ENCODE peak calls at places on chromosome 14, in eight cellular contexts. C is hypothalamus, V is heart left ventricle, E is WERI-Rb-1, N is brain microvascular endothelial cell, T is NCI-H2171, R is amygdala, M is foreskin fibroblast. L is an unnamed sample.

GRCh38 chr14:78153069-78153351 is 17.2 kb upstream of the NRXN3 start:
- DNase-seq in M (no peak), T (peak), V (no peak), E (no peak), N (no peak), R (no peak), C (no peak), L (no peak)

GRCh38 chr14:85576161-85576560 is 46.2 kb downstream of the FLRT2 start:
- DNase-seq in C (no peak), T (no peak), R (no peak), M (no peak), E (no peak), V (no peak), N (no peak), L (peak)

GRCh38 chr14:77707355-77707723 is 484 bp downstream of the ALKBH1 start:
- DNase-seq in M (peak), N (peak), V (no peak), E (peak), C (no peak), R (no peak), T (peak), L (peak)

GRCh38 chr14:102508774-102509743 is 517 bp downstream of the ANKRD9 start:
- DNase-seq in N (no peak), T (peak), M (peak), V (peak), E (no peak), R (no peak), C (no peak), L (peak)

GRCh38 chr14:23076785-23077408 is 18.0 kb downstream of the ACIN1 start:
- DNase-seq in E (no peak), C (no peak), V (no peak), M (peak), T (no peak), R (no peak), N (no peak), L (no peak)

GRCh38 chr14:69131176-69131575 is 21.7 kb downstream of the DCAF5 start:
- DNase-seq in T (no peak), E (no peak), C (no peak), V (no peak), R (no peak), M (no peak), N (no peak), L (no peak)

GRCh38 chr14:20742132-20742531 is 3.6 kb upstream of the EDDM3A start:
- DNase-seq in T (no peak), M (no peak), R (no peak), V (no peak), E (no peak), C (no peak), N (no peak), L (no peak)

GRCh38 chr14:105491366-105492006 is 440 bp downstream of the TEDC1 start:
- DNase-seq in N (no peak), R (no peak), V (peak), T (peak), E (peak), C (no peak), M (peak), L (peak)

GRCh38 chr14:98945611-98946570 is 326.1 kb downstream of the BCL11B start:
- DNase-seq in V (no peak), N (no peak), M (no peak), C (no peak), T (no peak), R (no peak), E (no peak), L (no peak)

GRCh38 chr14:102527255-102528232 is 18.0 kb upstream of the ANKRD9 start:
- DNase-seq in E (no peak), C (no peak), M (peak), T (no peak), V (no peak), R (no peak), N (no peak), L (no peak)

GRCh38 chr14:58749066-58749669 is 111.4 kb downstream of the DACT1 start:
- DNase-seq in C (no peak), R (no peak), V (no peak), N (peak), E (no peak), T (peak), M (peak), L (peak)

GRCh38 chr14:74614508-74615495 is 2.8 kb upstream of the LTBP2 start:
- DNase-seq in V (no peak), T (no peak), M (peak), E (no peak), C (no peak), R (no peak), N (peak), L (no peak)

GRCh38 chr14:40204441-40205175 is 772.4 kb upstream of the FBXO33 start:
- DNase-seq in N (no peak), M (no peak), R (no peak), T (no peak), E (no peak), V (no peak), C (no peak), L (no peak)

GRCh38 chr14:70896981-70897380 is 10.3 kb upstream of the PCNX1 start:
- DNase-seq in E (no peak), M (peak), T (no peak), N (no peak), V (no peak), R (no peak), C (no peak), L (no peak)

GRCh38 chr14:102028733-102029132 is 58.1 kb downstream of the HSP90AA1 start:
- DNase-seq in N (peak), M (peak), T (no peak), C (no peak), R (no peak), E (peak), V (no peak), L (peak)

GRCh38 chr14:39762576-39763401 is 330.6 kb upstream of the FBXO33 start:
- DNase-seq in N (no peak), E (no peak), C (no peak), V (no peak), T (no peak), M (no peak), R (no peak), L (no peak)

GRCh38 chr14:65019944-65020566 is 33.4 kb downstream of the FNTB start:
- DNase-seq in V (peak), M (peak), T (no peak), E (peak), N (peak), R (no peak), C (no peak), L (peak)

GRCh38 chr14:70004791-70005190 is 125.6 kb downstream of the SMOC1 start:
- DNase-seq in C (no peak), M (no peak), T (no peak), E (no peak), V (no peak), R (no peak), N (no peak), L (no peak)

GRCh38 chr14:21063479-21063878 is 5.9 kb downstream of the RNASE8 start:
- DNase-seq in V (no peak), C (no peak), N (peak), E (no peak), R (no peak), T (no peak), M (peak), L (peak)

GRCh38 chr14:38762436-38762835 is 340.6 kb downstream of the SEC23A start:
- DNase-seq in E (no peak), C (no peak), M (peak), R (no peak), T (no peak), V (no peak), N (no peak), L (no peak)

GRCh38 chr14:96400495-96400894 is 8.6 kb downstream of the AK7 start:
- DNase-seq in T (no peak), R (no peak), E (no peak), C (no peak), M (no peak), N (no peak), V (no peak), L (no peak)

GRCh38 chr14:20866963-20867362 is 24.2 kb upstream of the RNASE3 start:
- DNase-seq in C (no peak), M (peak), T (no peak), V (no peak), N (peak), R (no peak), E (no peak), L (no peak)

GRCh38 chr14:64249363-64249762 is 44.8 kb downstream of the ESR2 start:
- DNase-seq in M (no peak), T (no peak), C (no peak), R (no peak), E (no peak), V (no peak), N (no peak), L (no peak)

GRCh38 chr14:26595922-26596721 is 1.7 kb downstream of the NOVA1 start:
- DNase-seq in C (no peak), M (peak), R (no peak), V (no peak), E (no peak), N (no peak), T (no peak), L (no peak)

GRCh38 chr14:97177016-97177415 is 379.8 kb downstream of the VRK1 start:
- DNase-seq in E (peak), R (no peak), V (no peak), M (no peak), C (no peak), T (peak), N (no peak), L (no peak)

GRCh38 chr14:50778757-50779483 is 52.0 kb downstream of the NIN start:
- DNase-seq in M (peak), V (no peak), N (no peak), R (no peak), E (no peak), T (no peak), C (no peak), L (peak)

GRCh38 chr14:19823765-19824164 is 20.2 kb downstream of the OR4N2 start:
- DNase-seq in M (no peak), C (no peak), T (no peak), E (no peak), N (no peak), R (no peak), V (no peak), L (no peak)

GRCh38 chr14:75566321-75566720 is 12.1 kb upstream of the FLVCR2 start:
- DNase-seq in T (no peak), M (no peak), R (no peak), V (no peak), C (no peak), E (no peak), N (no peak), L (no peak)

GRCh38 chr14:71725802-71726638 is 206.2 kb upstream of the RGS6 start:
- DNase-seq in T (no peak), M (peak), N (peak), R (no peak), C (no peak), E (no peak), V (no peak), L (peak)

GRCh38 chr14:77859934-77860570 is 60.1 kb downstream of the ADCK1 start:
- DNase-seq in N (no peak), R (no peak), E (no peak), V (no peak), M (peak), C (no peak), T (no peak), L (no peak)

GRCh38 chr14:56709201-56709600 is 101.1 kb downstream of the OTX2 start:
- DNase-seq in C (no peak), V (no peak), N (no peak), R (no peak), T (no peak), M (no peak), E (no peak), L (no peak)

GRCh38 chr14:88191605-88192004 is 131.5 kb downstream of the KCNK10 start:
- DNase-seq in E (no peak), N (no peak), M (no peak), R (no peak), C (no peak), T (no peak), V (no peak), L (no peak)

GRCh38 chr14:103522649-103523582 is at the start of gene CKB:
- DNase-seq in T (peak), E (peak), N (peak), V (peak), M (peak), R (no peak), C (peak), L (peak)

GRCh38 chr14:28785096-28785952 is 18.7 kb downstream of the FOXG1 start:
- DNase-seq in E (peak), M (peak), N (no peak), R (no peak), V (no peak), C (no peak), T (no peak), L (no peak)